ENCODE peak calls at places on chromosomes 7 and 10, in five cellular contexts. O, J, B, A and W are unnamed samples.
A peak's percentile ranks its signal among the peaks of the same experiment; 100 is the strongest.

GRCh38 chr7:111137296-111138195 is 46.6 kb downstream of the LRRN3 start:
- DNase-seq in J (no peak), A (no peak), B (peak; percentile 6), O (no peak), W (no peak)

GRCh38 chr10:125156739-125157472 is 3.5 kb downstream of the CTBP2 start:
- DNase-seq in O (no peak), A (no peak), B (no peak), J (no peak), W (no peak)

GRCh38 chr10:60808031-60808430 is 29.8 kb downstream of the CDK1 start:
- DNase-seq in J (no peak), A (no peak), O (no peak), B (no peak), W (no peak)

GRCh38 chr7:55571534-55572377 is 546 bp downstream of the VOPP1 start:
- DNase-seq in O (peak; percentile 81), B (peak; percentile 75), J (peak; percentile 17), A (peak; percentile 54), W (peak; percentile 53)

GRCh38 chr10:34494012-34494411 is 321.1 kb downstream of the PARD3 start:
- DNase-seq in J (no peak), B (no peak), A (no peak), O (no peak), W (no peak)

GRCh38 chr7:155869784-155870076 is 57.5 kb upstream of the SHH start:
- DNase-seq in A (no peak), B (no peak), O (no peak), J (no peak), W (no peak)

GRCh38 chr7:142338633-142339501 is 81.0 kb upstream of the PRSS58 start:
- DNase-seq in B (peak; percentile 82), O (no peak), A (no peak), J (no peak), W (no peak)

GRCh38 chr10:70271996-70272924 is 11.5 kb downstream of the NPFFR1 start:
- DNase-seq in A (no peak), J (peak; percentile 53), B (no peak), O (no peak), W (peak; percentile 44)

GRCh38 chr10:123148414-123149161 is 652 bp downstream of the HMX2 start:
- DNase-seq in J (no peak), B (no peak), A (no peak), O (no peak), W (no peak)

GRCh38 chr10:78937388-78937787 is 131.4 kb upstream of the ZMIZ1 start:
- DNase-seq in A (no peak), O (no peak), J (no peak), B (no peak), W (no peak)

GRCh38 chr10:79047875-79048638 is 20.7 kb upstream of the ZMIZ1 start:
- DNase-seq in O (peak; percentile 86), B (peak; percentile 93), J (no peak), A (no peak), W (peak; percentile 29)

GRCh38 chr7:29372351-29372931 is 177.9 kb downstream of the CHN2 start:
- DNase-seq in B (no peak), O (no peak), J (no peak), A (no peak), W (no peak)

GRCh38 chr10:124918906-124919305 is 23.0 kb upstream of the ZRANB1 start:
- DNase-seq in B (no peak), J (no peak), O (no peak), A (no peak), W (no peak)

GRCh38 chr7:2603388-2603965 is 28.3 kb upstream of the TTYH3 start:
- DNase-seq in B (no peak), A (no peak), J (no peak), O (no peak), W (no peak)

GRCh38 chr7:17185690-17186070 is 112.8 kb upstream of the AHR start:
- DNase-seq in J (no peak), O (no peak), A (no peak), B (no peak), W (no peak)

GRCh38 chr10:97713828-97714400 is 384 bp downstream of the MARVELD1 start:
- DNase-seq in A (peak; percentile 66), O (peak; percentile 77), J (peak; percentile 56), B (peak; percentile 65), W (peak; percentile 75)

GRCh38 chr10:69567920-69568319 is 5.3 kb downstream of the NEUROG3 start:
- DNase-seq in O (peak; percentile 22), A (no peak), B (peak; percentile 32), J (no peak), W (peak; percentile 33)

GRCh38 chr7:34096777-34097176 is 191.4 kb downstream of the BMPER start:
- DNase-seq in A (no peak), O (no peak), B (no peak), J (no peak), W (no peak)

GRCh38 chr10:44981172-44982113 is 2.8 kb upstream of the DEPP1 start:
- DNase-seq in B (no peak), J (no peak), O (no peak), A (no peak), W (no peak)

GRCh38 chr10:78706256-78706655 is 362.5 kb upstream of the ZMIZ1 start:
- DNase-seq in B (no peak), O (no peak), A (no peak), J (no peak), W (no peak)

GRCh38 chr10:44458671-44459403 is 73.9 kb upstream of the CXCL12 start:
- DNase-seq in O (no peak), B (no peak), J (no peak), A (no peak), W (no peak)

GRCh38 chr7:27175626-27176342 is 1.7 kb upstream of the HOXA10 start:
- DNase-seq in A (no peak), J (peak; percentile 16), B (no peak), O (no peak), W (peak; percentile 2)

GRCh38 chr7:110774066-110774465 is 316.9 kb upstream of the LRRN3 start:
- DNase-seq in A (no peak), O (no peak), J (no peak), B (no peak), W (no peak)

GRCh38 chr10:61280303-61280702 is 172.9 kb downstream of the TMEM26 start:
- DNase-seq in B (no peak), O (no peak), J (no peak), A (no peak), W (no peak)

GRCh38 chr10:129122846-129123245 is 344.2 kb upstream of the MGMT start:
- DNase-seq in B (no peak), J (no peak), O (no peak), A (no peak), W (no peak)

GRCh38 chr7:82091126-82091682 is 321.4 kb upstream of the HGF start:
- DNase-seq in B (no peak), A (no peak), J (no peak), O (no peak), W (no peak)

GRCh38 chr7:151704969-151705743 is 171.8 kb downstream of the PRKAG2 start:
- DNase-seq in J (no peak), A (no peak), O (peak; percentile 45), B (no peak), W (peak; percentile 14)

GRCh38 chr7:51601461-51601860 is 284.9 kb upstream of the COBL start:
- DNase-seq in B (no peak), J (no peak), A (no peak), O (no peak), W (no peak)

GRCh38 chr10:115084434-115084833 is 8.7 kb upstream of the ATRNL1 start:
- DNase-seq in J (no peak), O (no peak), B (no peak), A (no peak), W (no peak)

GRCh38 chr7:84924341-84924740 is 262.5 kb downstream of the SEMA3D start:
- DNase-seq in O (no peak), J (no peak), B (no peak), A (no peak), W (no peak)

GRCh38 chr10:103053659-103054581 is 135.8 kb downstream of the CNNM2 start:
- DNase-seq in A (peak; percentile 63), O (no peak), J (peak; percentile 44), B (peak; percentile 78), W (peak; percentile 44)

GRCh38 chr10:97850446-97850845 is 803 bp downstream of the GOLGA7B start:
- DNase-seq in B (no peak), O (no peak), A (no peak), J (no peak), W (no peak)

GRCh38 chr7:2197436-2198155 is 35.1 kb downstream of the MAD1L1 start:
- DNase-seq in O (no peak), A (no peak), J (no peak), B (no peak), W (no peak)

GRCh38 chr10:92923416-92923815 is 75.1 kb downstream of the EXOC6 start:
- DNase-seq in B (no peak), J (no peak), O (no peak), A (no peak), W (no peak)

GRCh38 chr10:14837003-14837755 is 658 bp downstream of the CDNF start:
- DNase-seq in J (no peak), O (no peak), B (no peak), A (no peak), W (no peak)

GRCh38 chr10:102419561-102420442 is 834 bp upstream of the FBXL15 start:
- DNase-seq in B (peak; percentile 83), J (no peak), O (peak; percentile 82), A (no peak), W (peak; percentile 44)

GRCh38 chr7:49718755-49719154 is 54.7 kb upstream of the VWC2 start:
- DNase-seq in O (no peak), A (no peak), J (no peak), B (no peak), W (no peak)

GRCh38 chr7:33410266-33410665 is 280.9 kb downstream of the BBS9 start:
- DNase-seq in J (no peak), B (no peak), O (no peak), A (no peak), W (no peak)

GRCh38 chr7:90345548-90346319 is 782 bp upstream of the GTPBP10 start:
- DNase-seq in O (peak; percentile 20), A (no peak), B (no peak), J (no peak), W (no peak)

GRCh38 chr7:19442016-19442785 is 266.6 kb downstream of the POLR1F start:
- DNase-seq in J (no peak), B (no peak), O (no peak), A (no peak), W (no peak)
- H3K4me3 ChIP-seq in J (no peak overlapping the region), B (no peak overlapping the region), O (no peak overlapping the region), A (no peak overlapping the region), W (no peak overlapping the region)

GRCh38 chr7:18196638-18197037 is 169.0 kb upstream of the PRPS1L1 start:
- DNase-seq in B (no peak), O (no peak), J (no peak), A (no peak), W (no peak)
- H3K9me3 ChIP-seq in B (no peaks in the 10 kb centered on the region), O (no peaks in the 10 kb centered on the region), J (no peaks in the 10 kb centered on the region), A (no peaks in the 10 kb centered on the region), W (no peaks in the 10 kb centered on the region)

GRCh38 chr7:20310963-20311742 is 19.5 kb upstream of the ITGB8 start:
- DNase-seq in B (no peak), J (no peak), A (no peak), O (no peak), W (no peak)
- TF ChIP-seq CTCF in B (no peak), J (peak; percentile 30), A (no peak), O (peak; percentile 34), W (peak; percentile 41)

GRCh38 chr7:157432957-157433576 is 96.3 kb downstream of the DNAJB6 start:
- DNase-seq in J (no peak), B (peak; percentile 70), O (peak; percentile 68), A (no peak), W (no peak)
- H3K4me3 ChIP-seq in J (no peak overlapping the region), B (peak overlapping the region; percentile 48), O (no peak overlapping the region), A (no peak overlapping the region), W (peak overlapping the region; percentile 49)